ENCODE peak calls at places on chromosome 3, in nine cellular contexts. T is RWPE2, W is esophagus squamous epithelium, B is PC-9, O is iPS DF 6.9, V is uterus, I is aorta, F is cardiac muscle cell, X is upper lobe of right lung. P is an unnamed sample.

GRCh38 chr3:23750573-23751484 is 54.9 kb upstream of the UBE2E1 start:
- DNase-seq in O (no peak), B (peak; percentile 54), V (no peak), I (no peak), X (no peak), W (no peak), T (no peak), F (no peak), P (no peak)

GRCh38 chr3:134663646-134664456 is 13.0 kb upstream of the KY start:
- DNase-seq in X (no peak), W (no peak), F (peak; percentile 66), O (no peak), B (no peak), I (peak; percentile 73), V (no peak), T (no peak), P (no peak)

GRCh38 chr3:172347895-172348680 is 100.2 kb downstream of the GHSR start:
- DNase-seq in V (no peak), W (no peak), O (no peak), T (no peak), I (no peak), B (peak; percentile 74), F (no peak), X (no peak), P (no peak)

GRCh38 chr3:171789759-171790505 is 20.4 kb downstream of the PLD1 start:
- DNase-seq in X (no peak), B (peak; percentile 66), W (no peak), V (no peak), T (no peak), I (no peak), F (no peak), O (no peak), P (no peak)

GRCh38 chr3:155326901-155327300 is 33.4 kb upstream of the STRIT1 start:
- DNase-seq in O (no peak), T (no peak), F (no peak), V (no peak), X (no peak), W (no peak), I (no peak), B (no peak), P (no peak)

GRCh38 chr3:100581650-100582049 is 27.8 kb upstream of the ADGRG7 start:
- DNase-seq in W (no peak), X (no peak), T (no peak), I (no peak), F (no peak), V (no peak), B (no peak), O (no peak), P (no peak)

GRCh38 chr3:21158801-21159564 is 592.0 kb downstream of the ZNF385D start:
- DNase-seq in T (no peak), W (no peak), I (no peak), O (no peak), F (peak; percentile 12), X (no peak), V (no peak), B (no peak), P (peak; percentile 45)

GRCh38 chr3:137647179-137647578 is 116.9 kb upstream of the SOX14 start:
- DNase-seq in B (no peak), V (no peak), F (no peak), T (no peak), W (no peak), I (no peak), O (peak; percentile 25), X (no peak), P (no peak)

GRCh38 chr3:30428251-30428650 is 178.2 kb upstream of the TGFBR2 start:
- DNase-seq in X (no peak), F (peak; percentile 44), O (no peak), B (no peak), I (no peak), V (no peak), W (no peak), T (no peak), P (no peak)

GRCh38 chr3:140093742-140094141 is 158.8 kb downstream of the CLSTN2 start:
- DNase-seq in V (peak; percentile 91), X (no peak), B (no peak), O (no peak), I (no peak), T (no peak), F (peak; percentile 61), W (no peak), P (no peak)

GRCh38 chr3:4447600-4448561 is 19.2 kb downstream of the SUMF1 start:
- DNase-seq in W (no peak), O (no peak), B (no peak), X (no peak), F (no peak), I (no peak), T (no peak), V (no peak), P (no peak)
- H3K4me3 ChIP-seq in W (no peak overlapping the region), O (no peak overlapping the region), B (no peak overlapping the region), X (no peak overlapping the region), F (no peak overlapping the region), I (no peak overlapping the region), T (no peak overlapping the region), V (no peak overlapping the region), P (no peak overlapping the region)

GRCh38 chr3:71879089-71879488 is 94.1 kb upstream of the PROK2 start:
- DNase-seq in T (no peak), W (no peak), V (no peak), F (no peak), B (no peak), O (no peak), X (no peak), I (no peak), P (no peak)

GRCh38 chr3:71885001-71885400 is 100.1 kb upstream of the PROK2 start:
- DNase-seq in X (no peak), V (no peak), O (no peak), W (no peak), I (no peak), B (no peak), F (peak; percentile 35), T (no peak), P (no peak)

GRCh38 chr3:71881041-71881440 is 96.1 kb upstream of the PROK2 start:
- DNase-seq in X (no peak), W (no peak), F (no peak), B (no peak), I (no peak), T (no peak), V (no peak), O (no peak), P (no peak)

GRCh38 chr3:71876706-71877105 is 91.8 kb upstream of the PROK2 start:
- DNase-seq in O (no peak), T (no peak), B (no peak), F (no peak), I (no peak), W (no peak), X (no peak), V (no peak), P (no peak)

DNA sequence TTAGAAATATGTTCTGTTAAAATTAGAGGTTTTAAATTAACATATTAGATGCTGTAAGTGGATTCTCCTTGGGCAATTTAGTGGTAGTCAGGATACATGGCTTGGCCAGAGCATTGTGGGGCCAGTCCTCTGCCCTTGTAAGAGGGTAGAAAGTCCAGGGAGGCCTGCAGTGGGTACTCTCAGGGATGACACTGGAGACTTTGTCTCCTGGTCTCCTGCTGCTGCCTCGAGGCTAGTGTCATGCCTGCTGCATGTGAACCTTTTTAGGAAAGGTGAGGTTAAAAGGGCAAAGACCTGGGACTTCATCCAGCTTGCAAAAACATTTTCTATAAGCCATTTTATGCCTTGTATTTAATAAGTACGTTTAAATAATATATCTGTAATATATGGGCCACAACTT is 96.8 kb upstream of the PROK2 start:
- DNase-seq in X (no peak), I (no peak), T (no peak), O (no peak), W (no peak), B (no peak), F (no peak), V (no peak), P (no peak)
- H3K27me3 ChIP-seq in X (no peaks in the 10 kb centered on the region), I (no peaks in the 10 kb centered on the region), T (peaks cover 4% of the 10 kb centered on the region), O (no peaks in the 10 kb centered on the region), W (no peaks in the 10 kb centered on the region), B (peaks cover 30% of the 10 kb centered on the region), F (peaks cover 34% of the 10 kb centered on the region), V (no peaks in the 10 kb centered on the region), P (no peaks in the 10 kb centered on the region)

GRCh38 chr3:178947738-178948137 is 123.9 kb downstream of the ZMAT3 start:
- DNase-seq in O (no peak), T (no peak), W (no peak), X (no peak), V (no peak), F (no peak), I (no peak), B (no peak), P (no peak)

GRCh38 chr3:178949896-178950295 is 121.7 kb downstream of the ZMAT3 start:
- DNase-seq in B (no peak), T (no peak), W (no peak), V (no peak), O (no peak), F (no peak), X (no peak), I (no peak), P (no peak)

GRCh38 chr3:178948546-178948945 is 123.1 kb downstream of the ZMAT3 start:
- DNase-seq in X (no peak), I (no peak), W (no peak), O (no peak), F (no peak), T (no peak), B (no peak), V (no peak), P (no peak)

GRCh38 chr3:178950676-178951075 is 120.9 kb downstream of the ZMAT3 start:
- DNase-seq in I (no peak), B (no peak), X (no peak), W (no peak), V (no peak), O (no peak), F (no peak), T (no peak), P (no peak)
- H3K27ac ChIP-seq in I (no peak overlapping the region), B (no peak overlapping the region), X (no peak overlapping the region), W (no peak overlapping the region), V (no peak overlapping the region), O (no peak overlapping the region), F (no peak overlapping the region), T (peak overlapping the region; percentile 81), P (no peak overlapping the region)

GRCh38 chr3:106610362-106610997 is 741.7 kb upstream of the CBLB start:
- DNase-seq in O (no peak), V (no peak), X (no peak), W (no peak), F (no peak), T (no peak), I (no peak), B (no peak), P (no peak)
- H3K4me3 ChIP-seq in O (no peak overlapping the region), V (no peak overlapping the region), X (no peak overlapping the region), W (no peak overlapping the region), F (no peak overlapping the region), T (no peak overlapping the region), I (no peak overlapping the region), B (no peak overlapping the region), P (no peak overlapping the region)

GRCh38 chr3:193774272-193774915 is 181.4 kb downstream of the OPA1 start:
- DNase-seq in V (no peak), O (no peak), T (no peak), I (no peak), X (no peak), F (no peak), B (no peak), W (no peak), P (no peak)
- H3K27me3 ChIP-seq in V (no peaks in the 10 kb centered on the region), O (no peaks in the 10 kb centered on the region), T (no peaks in the 10 kb centered on the region), I (no peaks in the 10 kb centered on the region), X (peaks cover 22% of the 10 kb centered on the region), F (no peaks in the 10 kb centered on the region), B (no peaks in the 10 kb centered on the region), W (no peaks in the 10 kb centered on the region), P (no peaks in the 10 kb centered on the region)